ENCODE peak calls at places on chromosomes 2 and 18, in six cellular contexts. Z, I, S, Y, V and L are unnamed samples.

GRCh38 chr2:27738349-27739057 is 33.0 kb upstream of the MRPL33 start:
- DNase-seq in Z (no peak), I (no peak), S (no peak), Y (no peak), V (no peak), L (no peak)

GRCh38 chr18:21383031-21383430 is 141.0 kb downstream of the GREB1L start:
- DNase-seq in Z (no peak), I (no peak), S (no peak), Y (no peak), V (no peak), L (no peak)

GRCh38 chr18:47999801-48000248 is 69.4 kb upstream of the SMAD2 start:
- DNase-seq in Z (no peak), I (no peak), S (no peak), Y (no peak), V (no peak), L (no peak)

GRCh38 chr2:16821696-16822095 is 156.1 kb upstream of the CYRIA start:
- DNase-seq in Z (peak), I (no peak), S (no peak), Y (no peak), V (no peak), L (no peak)

GRCh38 chr18:76801567-76802505 is 20.5 kb upstream of the ZNF236 start:
- DNase-seq in Z (peak), I (no peak), S (peak), Y (peak), V (no peak), L (no peak)

GRCh38 chr2:85162746-85163301 is 29.6 kb downstream of the TCF7L1 start:
- DNase-seq in Z (peak), I (peak), S (no peak), Y (no peak), V (no peak), L (no peak)

GRCh38 chr2:23556929-23557328 is 171.9 kb downstream of the KLHL29 start:
- DNase-seq in Z (no peak), I (no peak), S (no peak), Y (no peak), V (no peak), L (no peak)

GRCh38 chr2:78861546-78861945 is 164.0 kb upstream of the REG3G start:
- DNase-seq in Z (no peak), I (no peak), S (no peak), Y (peak), V (peak), L (no peak)

GRCh38 chr2:47033102-47033880 is 117.7 kb upstream of the MCFD2 start:
- DNase-seq in Z (no peak), I (no peak), S (no peak), Y (no peak), V (no peak), L (no peak)

GRCh38 chr18:7084080-7084765 is 33.4 kb downstream of the LAMA1 start:
- DNase-seq in Z (peak), I (no peak), S (no peak), Y (no peak), V (peak), L (no peak)

GRCh38 chr18:5418985-5419495 is 123.5 kb upstream of the ZBTB14 start:
- DNase-seq in Z (no peak), I (no peak), S (no peak), Y (no peak), V (no peak), L (no peak)

GRCh38 chr18:48534364-48534763 is 4.5 kb upstream of the CTIF start:
- DNase-seq in Z (peak), I (no peak), S (no peak), Y (no peak), V (no peak), L (no peak)

GRCh38 chr2:230650585-230651137 is 62.0 kb upstream of the CAB39 start:
- DNase-seq in Z (peak), I (no peak), S (no peak), Y (no peak), V (no peak), L (no peak)

GRCh38 chr2:217798191-217798590 is 204.6 kb downstream of the TNS1 start:
- DNase-seq in Z (no peak), I (no peak), S (no peak), Y (no peak), V (no peak), L (no peak)

GRCh38 chr2:19653336-19653908 is 248.4 kb downstream of the TTC32 start:
- DNase-seq in Z (no peak), I (no peak), S (no peak), Y (no peak), V (no peak), L (no peak)

GRCh38 chr2:19649785-19650380 is 251.9 kb downstream of the TTC32 start:
- DNase-seq in Z (peak), I (peak), S (no peak), Y (no peak), V (peak), L (peak)

GRCh38 chr2:19652811-19653210 is 249.0 kb downstream of the TTC32 start:
- DNase-seq in Z (peak), I (no peak), S (no peak), Y (no peak), V (peak), L (no peak)

GRCh38 chr2:19649107-19649506 is 252.7 kb downstream of the TTC32 start:
- DNase-seq in Z (peak), I (no peak), S (no peak), Y (no peak), V (peak), L (peak)

GRCh38 chr2:19651466-19651865 is 250.3 kb downstream of the TTC32 start:
- DNase-seq in Z (no peak), I (no peak), S (no peak), Y (no peak), V (no peak), L (no peak)
- TF ChIP-seq CTCF in Z (no peak), I (no peak), S (no peak), Y (no peak), V (no peak), L (no peak)

DNA sequence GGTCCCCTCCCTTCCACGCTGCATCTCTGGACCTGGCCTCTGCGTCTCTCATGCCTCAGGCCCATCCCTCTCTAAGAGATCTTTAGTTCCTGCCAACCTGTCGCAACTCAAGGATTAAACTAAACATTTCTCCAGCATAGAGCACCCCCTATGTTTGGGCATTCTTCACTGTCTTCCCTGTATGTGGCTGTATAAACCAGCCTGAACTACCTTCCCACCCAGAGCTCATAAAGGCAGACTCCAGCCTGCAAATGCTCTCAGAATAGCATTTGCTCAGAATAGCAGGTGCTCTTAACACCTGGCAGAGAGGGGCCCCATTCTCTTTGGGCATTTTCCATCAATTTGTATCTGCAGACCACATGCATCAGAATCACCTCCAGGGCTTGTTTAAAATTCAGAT is 83.4 kb downstream of the EHD3 start:
- DNase-seq in Z (no peak), I (no peak), S (no peak), Y (no peak), V (no peak), L (no peak)
- TF ChIP-seq CTCF in Z (no peak), I (no peak), S (no peak), Y (no peak), V (no peak), L (no peak)

GRCh38 chr2:5915926-5916325 is 223.7 kb downstream of the SOX11 start:
- DNase-seq in Z (peak), I (no peak), S (no peak), Y (peak), V (no peak), L (peak)
- TF ChIP-seq CTCF in Z (no peak), I (no peak), S (peak), Y (peak), V (no peak), L (peak)

GRCh38 chr2:150097891-150098595 is 389.4 kb downstream of the RND3 start:
- DNase-seq in Z (peak), I (no peak), S (no peak), Y (no peak), V (peak), L (no peak)
- TF ChIP-seq CTCF in Z (peak), I (peak), S (peak), Y (no peak), V (peak), L (peak)

GRCh38 chr2:164479460-164479859 is 141.8 kb downstream of the GRB14 start:
- DNase-seq in Z (peak), I (no peak), S (no peak), Y (peak), V (peak), L (no peak)
- TF ChIP-seq CTCF in Z (peak), I (peak), S (peak), Y (peak), V (peak), L (peak)

GRCh38 chr2:200584639-200585038 is 1.2 kb upstream of the AOX1 start:
- DNase-seq in Z (no peak), I (no peak), S (no peak), Y (no peak), V (no peak), L (no peak)

GRCh38 chr2:200587007-200587616 is 1.3 kb downstream of the AOX1 start:
- DNase-seq in Z (no peak), I (no peak), S (no peak), Y (no peak), V (no peak), L (no peak)

GRCh38 chr2:200585340-200585729 is 479 bp upstream of the AOX1 start:
- DNase-seq in Z (no peak), I (no peak), S (no peak), Y (no peak), V (no peak), L (no peak)

GRCh38 chr2:200586644-200586975 is 796 bp downstream of the AOX1 start:
- DNase-seq in Z (no peak), I (no peak), S (no peak), Y (no peak), V (no peak), L (no peak)

DNA sequence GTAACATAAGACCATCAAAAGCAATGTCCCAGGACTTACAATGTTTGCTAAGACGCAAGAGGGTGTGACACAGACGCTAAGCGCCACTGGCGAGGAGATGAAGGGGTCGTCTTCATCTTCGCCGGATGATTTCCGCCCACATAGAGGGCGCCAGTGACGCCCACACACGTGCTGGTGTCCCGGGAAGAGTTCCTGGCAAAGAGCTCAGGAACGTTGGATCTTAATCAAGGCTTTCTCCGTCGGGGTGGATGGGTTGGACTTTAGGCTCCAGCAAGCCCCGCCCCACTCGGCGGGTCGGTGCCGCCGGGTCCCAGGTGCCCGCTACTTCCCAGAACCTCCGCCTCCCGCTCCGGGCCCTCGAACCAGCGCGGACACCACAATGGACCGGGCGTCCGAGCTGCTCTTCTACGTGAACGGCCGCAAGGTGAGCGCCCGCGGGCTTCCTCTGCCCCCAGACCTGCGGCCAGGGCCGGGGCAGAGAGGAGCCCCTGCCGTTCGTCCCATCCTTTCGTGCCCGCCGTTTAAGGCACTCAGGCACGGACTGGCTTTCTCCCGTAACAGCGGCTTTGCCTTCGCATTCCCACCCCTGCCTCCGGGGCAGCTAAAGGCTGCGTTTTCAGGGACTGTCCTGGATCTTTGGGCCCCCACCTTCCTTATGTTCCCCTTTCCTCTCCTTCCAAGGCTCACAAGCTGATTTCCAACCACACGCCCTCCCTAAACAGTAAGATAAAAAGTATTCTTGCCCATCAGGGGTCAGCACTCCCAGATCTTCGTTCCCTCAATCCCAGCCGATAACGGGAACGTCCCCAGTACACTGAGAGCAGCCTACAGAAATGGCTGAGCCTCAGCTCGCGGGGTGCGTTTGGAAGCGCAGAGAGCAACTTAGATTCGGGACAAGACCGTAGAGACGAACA is at the start of gene AOX1:
- DNase-seq in Z (peak), I (no peak), S (peak), Y (peak), V (peak), L (no peak)
- TF ChIP-seq CTCF in Z (peak), I (peak), S (peak), Y (no peak), V (peak), L (peak)

GRCh38 chr2:168169097-168169745 is 78.2 kb downstream of the STK39 start:
- DNase-seq in Z (peak), I (no peak), S (no peak), Y (no peak), V (no peak), L (peak)

GRCh38 chr2:168166902-168167510 is 80.4 kb downstream of the STK39 start:
- DNase-seq in Z (peak), I (no peak), S (no peak), Y (no peak), V (peak), L (no peak)

GRCh38 chr2:168167511-168168263 is 79.7 kb downstream of the STK39 start:
- DNase-seq in Z (no peak), I (no peak), S (no peak), Y (no peak), V (no peak), L (no peak)

GRCh38 chr2:168165418-168165817 is 82.0 kb downstream of the STK39 start:
- DNase-seq in Z (peak), I (peak), S (no peak), Y (no peak), V (no peak), L (no peak)

GRCh38 chr2:168165985-168166901 is 81.2 kb downstream of the STK39 start:
- DNase-seq in Z (no peak), I (no peak), S (no peak), Y (no peak), V (no peak), L (no peak)
- TF ChIP-seq CTCF in Z (no peak), I (no peak), S (no peak), Y (no peak), V (no peak), L (no peak)